ENCODE peak calls at places on chromosomes 16 and 17, in seven cellular contexts. M is EL; P is mucosa of descending colon; Z is CD8-positive, alpha-beta memory T cell; O is thoracic aorta; I is stimulated activated naive CD8-positive, alpha-beta T cell treated with anti-CD3 and anti-CD28 coated beads, Interleukin-15, Interleukin-2, amounts not matched to agents 100 U/mL and 50 U/mL, for 24 hours; A is activated T-helper 2 cell treated with anti-CD3 and anti-CD28 coated beads, Interferon-gamma antibody, Interleukin-2, Interleukin-4, amounts not matched to agents 10 μg/mL and 5 μg/mL and 100 μg/mL, durations not matched to agents 14 hours and 24 hours and 36 hours. W is an unnamed sample.

GRCh38 chr16:28925386-28926228 is 569 bp upstream of the RABEP2 start:
- DNase-seq in A (peak), O (peak), M (peak), P (peak), Z (peak), I (peak), W (peak)

GRCh38 chr17:32487460-32488176 is 825 bp downstream of the CDK5R1 start:
- DNase-seq in I (peak), P (no peak), O (no peak), Z (no peak), M (peak), A (no peak), W (peak)

GRCh38 chr17:56297142-56297541 is 143.9 kb downstream of the ANKFN1 start:
- DNase-seq in P (no peak), M (peak), O (no peak), I (peak), A (peak), Z (no peak), W (peak)

GRCh38 chr17:30573603-30574175 is 96.5 kb downstream of the GOSR1 start:
- DNase-seq in I (no peak), M (no peak), P (no peak), Z (no peak), O (no peak), A (no peak), W (no peak)

GRCh38 chr17:8103549-8103948 is 14.8 kb downstream of the ALOXE3 start:
- DNase-seq in Z (no peak), I (no peak), A (no peak), P (no peak), M (no peak), O (no peak), W (no peak)

GRCh38 chr17:3803308-3803640 is 2.3 kb upstream of the ITGAE start:
- DNase-seq in Z (no peak), A (no peak), I (no peak), P (no peak), M (no peak), O (no peak), W (no peak)

GRCh38 chr16:84672276-84673202 is 24.2 kb downstream of the KLHL36 start:
- DNase-seq in Z (peak), P (peak), M (peak), A (peak), I (peak), O (peak), W (peak)

GRCh38 chr16:73202176-73202729 is 154.3 kb upstream of the ZFHX3 start:
- DNase-seq in P (peak), I (no peak), M (peak), A (no peak), Z (no peak), O (no peak), W (no peak)

GRCh38 chr17:75645501-75645888 is 12.3 kb downstream of the SMIM5 start:
- DNase-seq in Z (no peak), A (no peak), M (no peak), I (no peak), O (no peak), P (peak), W (no peak)

GRCh38 chr16:66605177-66605999 is 884 bp downstream of the CMTM3 start:
- DNase-seq in P (peak), Z (peak), I (peak), O (no peak), A (no peak), M (peak), W (peak)

GRCh38 chr17:63022567-63022966 is 56.5 kb downstream of the TANC2 start:
- DNase-seq in Z (no peak), M (no peak), A (no peak), I (no peak), O (no peak), P (no peak), W (no peak)

GRCh38 chr16:4410335-4411075 is 5.9 kb downstream of the CORO7 start:
- DNase-seq in I (no peak), M (peak), P (peak), A (no peak), O (no peak), Z (no peak), W (no peak)

GRCh38 chr17:78375401-78376079 is 2.9 kb upstream of the PGS1 start:
- DNase-seq in Z (no peak), M (peak), P (no peak), I (no peak), A (no peak), O (no peak), W (no peak)

GRCh38 chr17:50588391-50589111 is 28.0 kb downstream of the CACNA1G start:
- DNase-seq in P (no peak), M (no peak), O (no peak), I (no peak), Z (no peak), A (no peak), W (no peak)

GRCh38 chr16:53094013-53094630 is 39.3 kb downstream of the CHD9 start:
- DNase-seq in O (no peak), I (no peak), M (no peak), Z (peak), A (peak), P (peak), W (peak)

GRCh38 chr16:85239239-85239638 is 127.0 kb upstream of the CIBAR2 start:
- DNase-seq in P (no peak), M (no peak), A (no peak), I (no peak), O (no peak), Z (no peak), W (no peak)

GRCh38 chr16:84307209-84307954 is 12.7 kb downstream of the WFDC1 start:
- DNase-seq in Z (no peak), A (no peak), P (no peak), O (no peak), M (no peak), I (no peak), W (no peak)

GRCh38 chr17:67594115-67594878 is 123.4 kb upstream of the NOL11 start:
- DNase-seq in M (no peak), O (no peak), P (peak), A (no peak), I (no peak), Z (no peak), W (no peak)

GRCh38 chr16:87648236-87648635 is 45.9 kb downstream of the JPH3 start:
- DNase-seq in Z (no peak), A (no peak), P (no peak), I (no peak), M (no peak), O (no peak), W (no peak)

GRCh38 chr16:10683160-10683559 is 11.6 kb downstream of the TEKT5 start:
- DNase-seq in O (no peak), M (no peak), Z (no peak), P (no peak), I (no peak), A (no peak), W (no peak)

GRCh38 chr17:45052052-45052772 is 780 bp upstream of the DCAKD start:
- DNase-seq in I (peak), Z (peak), O (no peak), P (peak), M (peak), A (peak), W (peak)

GRCh38 chr17:32492648-32493289 is 6.0 kb downstream of the CDK5R1 start:
- DNase-seq in P (no peak), A (no peak), M (no peak), O (no peak), I (no peak), Z (no peak), W (no peak)

GRCh38 chr16:54359086-54359485 is 72.5 kb upstream of the IRX3 start:
- DNase-seq in P (no peak), I (no peak), O (no peak), M (no peak), Z (no peak), A (no peak), W (no peak)

GRCh38 chr17:32819035-32819434 is 57.9 kb downstream of the MYO1D start:
- DNase-seq in M (no peak), Z (no peak), I (no peak), P (no peak), O (no peak), A (no peak), W (no peak)

GRCh38 chr16:66950971-66951790 is 9.9 kb upstream of the CES3 start:
- DNase-seq in M (no peak), O (no peak), A (no peak), P (no peak), I (no peak), Z (no peak), W (no peak)

GRCh38 chr17:68759343-68760140 is 158.4 kb upstream of the FAM20A start:
- DNase-seq in M (peak), P (peak), I (peak), Z (no peak), A (peak), O (peak), W (peak)

GRCh38 chr17:73430848-73431247 is 119.0 kb upstream of the CDC42EP4 start:
- DNase-seq in P (peak), M (no peak), A (no peak), I (no peak), Z (no peak), O (no peak), W (peak)

GRCh38 chr17:50087246-50087911 is 7.8 kb upstream of the PDK2 start:
- DNase-seq in O (no peak), Z (peak), M (peak), P (peak), I (peak), A (peak), W (peak)

GRCh38 chr17:57860414-57860999 is 10.7 kb upstream of the MRPS23 start:
- DNase-seq in P (no peak), Z (no peak), A (no peak), O (no peak), I (no peak), M (no peak), W (peak)

GRCh38 chr17:2721603-2722002 is 10.0 kb upstream of the CLUH start:
- DNase-seq in A (no peak), Z (no peak), P (no peak), O (no peak), M (no peak), I (peak), W (no peak)

GRCh38 chr17:39101139-39101538 is 50.3 kb downstream of the PLXDC1 start:
- DNase-seq in I (no peak), M (no peak), Z (no peak), P (no peak), A (no peak), O (no peak), W (no peak)

GRCh38 chr16:2178321-2179106 is 17.9 kb downstream of the CASKIN1 start:
- DNase-seq in O (no peak), P (peak), I (peak), Z (peak), M (no peak), A (no peak), W (peak)